ENCODE peak calls at places on chromosomes 1 and 21, in four cellular contexts. I is spleen, O is prostate gland, V is lower leg skin. Z is an unnamed sample.

GRCh38 chr1:116769561-116769977 is 15.3 kb downstream of the CD2 start:
- DNase-seq in I (no peak), O (no peak), V (no peak), Z (no peak)

GRCh38 chr1:117860906-117861610 is 68.4 kb downstream of the GDAP2 start:
- DNase-seq in I (no peak), O (no peak), V (no peak), Z (no peak)

GRCh38 chr1:110235839-110236682 is 25.9 kb downstream of the KCNC4 start:
- DNase-seq in I (peak), O (peak), V (no peak), Z (no peak)

GRCh38 chr1:94992161-94992560 is 65.3 kb upstream of the CNN3 start:
- DNase-seq in I (no peak), O (no peak), V (no peak), Z (no peak)

GRCh38 chr21:24204641-24205040 is 1402.6 kb downstream of the MRPL39 start:
- DNase-seq in I (no peak), O (no peak), V (no peak), Z (no peak)

GRCh38 chr1:193909406-193909805 is 723.0 kb upstream of the B3GALT2 start:
- DNase-seq in I (no peak), O (no peak), V (no peak), Z (no peak)

GRCh38 chr1:20731057-20731991 is 1.2 kb downstream of the SH2D5 start:
- DNase-seq in I (no peak), O (no peak), V (peak), Z (no peak)

GRCh38 chr1:213568929-213569815 is 418.6 kb upstream of the PROX1 start:
- DNase-seq in I (no peak), O (no peak), V (no peak), Z (no peak)

GRCh38 chr1:39409055-39409816 is 82.2 kb upstream of the BMP8A start:
- DNase-seq in I (peak), O (no peak), V (peak), Z (peak)
- TF ChIP-seq POLR2A in I (no peak), O (peak), V (no peak), Z (no peak)

DNA sequence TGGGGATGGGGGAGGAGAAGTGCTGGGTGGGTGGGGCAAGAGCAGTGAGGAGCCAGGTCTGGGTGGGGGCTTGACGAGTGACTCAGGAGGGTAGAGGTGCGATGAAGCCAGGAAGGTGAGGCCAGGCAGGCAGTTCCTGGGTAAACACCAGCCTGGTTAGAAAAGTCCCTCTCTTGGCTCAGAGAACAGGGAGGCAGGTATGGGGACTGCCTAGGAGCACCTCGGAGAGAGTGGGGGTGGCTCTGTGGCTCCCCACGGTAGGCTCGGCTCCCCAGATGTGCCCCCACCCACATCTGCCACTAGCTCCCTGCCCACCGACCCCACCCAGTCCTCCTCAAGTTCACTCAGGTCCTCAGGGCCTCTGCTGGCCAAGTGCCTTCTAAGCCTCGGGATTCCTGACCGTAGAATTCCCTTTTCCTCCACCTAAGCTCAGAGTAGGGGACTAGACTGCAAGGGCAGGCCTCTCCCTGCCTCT is 1.2 kb downstream of the HSPG2 start:
- DNase-seq in I (no peak), O (no peak), V (no peak), Z (no peak)
- TF ChIP-seq POLR2A in I (no peak), O (peak), V (no peak), Z (no peak)

GRCh38 chr1:111755321-111756123 is at the start of gene DDX20:
- DNase-seq in I (peak), O (peak), V (peak), Z (peak)
- TF ChIP-seq POLR2A in I (no peak), O (peak), V (no peak), Z (peak)

DNA sequence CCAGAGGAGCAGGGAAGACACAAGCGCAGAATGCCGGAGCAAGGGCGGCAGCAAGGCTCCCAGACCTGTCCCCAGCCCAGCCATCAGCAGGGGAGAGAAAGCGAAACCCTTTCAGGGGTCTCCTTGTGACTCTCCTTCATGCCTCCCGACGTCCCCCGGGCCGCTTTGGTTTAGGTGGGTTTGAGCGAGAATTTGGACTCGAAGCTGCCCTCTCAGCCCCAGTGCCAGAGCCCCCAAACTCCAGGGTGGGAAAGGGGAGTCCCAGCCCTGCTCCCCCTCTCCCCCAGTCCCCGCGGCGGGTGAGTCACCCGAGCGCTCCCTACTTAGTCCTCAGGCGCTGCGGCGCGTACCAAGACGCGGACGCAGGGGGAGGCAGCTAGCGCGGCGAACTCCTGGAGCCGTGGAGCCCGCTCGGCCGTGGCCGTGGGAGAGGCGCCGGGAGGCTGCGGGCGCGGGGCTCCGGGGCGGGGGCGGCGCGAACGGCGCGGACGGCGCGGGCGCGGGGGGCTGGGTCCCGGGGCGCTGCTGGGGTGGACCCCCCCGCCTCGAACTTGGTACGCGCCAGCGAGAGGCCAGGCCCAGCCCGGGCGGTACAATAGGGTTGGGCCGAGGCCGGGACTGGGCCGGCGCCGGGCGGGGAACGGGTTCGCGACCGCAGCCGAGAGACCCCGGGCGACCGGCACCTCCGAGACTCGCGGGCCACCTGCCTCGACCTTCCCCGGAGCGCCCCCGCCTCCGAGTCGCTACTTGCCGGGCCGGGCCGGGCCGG is at the start of gene MAP7D1:
- DNase-seq in I (peak), O (peak), V (peak), Z (peak)
- TF ChIP-seq POLR2A in I (peak), O (peak), V (no peak), Z (peak)

GRCh38 chr1:234295626-234296025 is 77.6 kb upstream of the COA6 start:
- DNase-seq in I (no peak), O (no peak), V (no peak), Z (no peak)
- TF ChIP-seq POLR2A in I (no peak), O (no peak), V (no peak), Z (no peak)

Z was measured in suprapubic skin.